ENCODE peak calls at places on chromosomes 5 and 9, in nine cellular contexts. X is NB4, D is cardiac muscle cell, F is neuronal stem cell, E is fibroblast of pulmonary artery, A is tibial artery, S is left ventricle myocardium inferior, P is fibroblast of lung, W is foreskin fibroblast. N is an unnamed sample.
A peak's percentile ranks its signal among the peaks of the same experiment; 100 is the strongest.

GRCh38 chr9:105282870-105283621 is 38.6 kb downstream of the SLC44A1 start:
- DNase-seq in X (no peak), D (no peak), F (no peak), E (no peak), A (no peak), S (no peak), P (no peak), W (no peak), N (no peak)

GRCh38 chr5:12320331-12320730 is 416.1 kb upstream of the CTNND2 start:
- DNase-seq in X (peak; percentile 2), D (no peak), F (no peak), E (no peak), A (no peak), S (no peak), P (no peak), W (no peak), N (no peak)

GRCh38 chr9:135456436-135457104 is 23.0 kb upstream of the PPP1R26 start:
- DNase-seq in X (no peak), D (no peak), F (no peak), E (no peak), A (no peak), S (no peak), P (no peak), W (no peak), N (no peak)

GRCh38 chr5:163705983-163706771 is 200.8 kb downstream of the MAT2B start:
- DNase-seq in X (no peak), D (peak; percentile 27), F (no peak), E (peak; percentile 53), A (no peak), S (no peak), P (peak; percentile 87), W (peak; percentile 26), N (peak; percentile 4)

GRCh38 chr9:114218264-114219120 is 63.2 kb downstream of the COL27A1 start:
- DNase-seq in X (no peak), D (no peak), F (no peak), E (no peak), A (no peak), S (no peak), P (no peak), W (peak; percentile 37), N (no peak)

GRCh38 chr5:9363026-9363793 is 182.7 kb downstream of the SEMA5A start:
- DNase-seq in X (no peak), D (no peak), F (no peak), E (peak; percentile 36), A (no peak), S (no peak), P (no peak), W (no peak), N (no peak)

GRCh38 chr5:134873494-134873893 is 677 bp upstream of the TXNDC15 start:
- DNase-seq in X (peak; percentile 12), D (no peak), F (no peak), E (no peak), A (no peak), S (no peak), P (no peak), W (no peak), N (no peak)

GRCh38 chr9:137899551-137900360 is 22.2 kb downstream of the CACNA1B start:
- DNase-seq in X (no peak), D (no peak), F (no peak), E (no peak), A (no peak), S (no peak), P (no peak), W (no peak), N (no peak)

GRCh38 chr5:77973253-77973609 is 197.1 kb upstream of the TBCA start:
- DNase-seq in X (no peak), D (peak; percentile 34), F (no peak), E (no peak), A (no peak), S (no peak), P (no peak), W (no peak), N (no peak)

GRCh38 chr9:136512651-136513066 is 29.8 kb upstream of the SEC16A start:
- DNase-seq in X (no peak), D (no peak), F (no peak), E (peak; percentile 39), A (no peak), S (peak; percentile 45), P (no peak), W (no peak), N (no peak)

GRCh38 chr9:135865531-135865930 is 41.8 kb downstream of the CAMSAP1 start:
- DNase-seq in X (no peak), D (no peak), F (no peak), E (no peak), A (no peak), S (no peak), P (no peak), W (peak; percentile 45), N (no peak)

GRCh38 chr9:114176601-114177295 is 21.4 kb downstream of the COL27A1 start:
- DNase-seq in X (peak; percentile 41), D (no peak), F (no peak), E (no peak), A (no peak), S (no peak), P (no peak), W (no peak), N (no peak)

GRCh38 chr5:167821096-167821590 is 470.3 kb upstream of the WWC1 start:
- DNase-seq in X (no peak), D (no peak), F (no peak), E (no peak), A (no peak), S (no peak), P (no peak), W (no peak), N (no peak)

GRCh38 chr9:136016221-136016881 is 55.2 kb upstream of the UBAC1 start:
- DNase-seq in X (no peak), D (no peak), F (no peak), E (no peak), A (peak; percentile 7), S (peak; percentile 11), P (no peak), W (no peak), N (no peak)

DNA sequence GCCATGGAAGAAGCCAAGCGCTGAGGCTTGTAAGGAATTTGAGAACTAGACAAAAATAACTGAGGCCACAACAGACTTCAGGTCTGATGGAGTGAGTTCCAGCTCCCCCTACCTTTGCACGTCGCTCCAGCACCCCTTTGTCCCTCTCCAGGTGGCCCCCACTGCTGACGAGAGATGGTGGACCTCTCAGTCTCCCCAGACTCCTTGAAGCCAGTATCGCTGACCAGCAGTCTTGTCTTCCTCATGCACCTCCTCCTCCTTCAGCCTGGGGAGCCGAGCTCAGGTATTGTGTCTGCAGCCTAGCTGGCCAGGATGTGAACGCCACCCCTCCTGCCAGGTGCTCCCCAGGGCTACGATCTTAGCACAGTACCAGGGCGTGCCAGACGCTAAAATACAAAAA is 5.2 kb downstream of the BTNL9 start:
- DNase-seq in X (peak; percentile 11), D (no peak), F (no peak), E (no peak), A (no peak), S (no peak), P (no peak), W (no peak), N (no peak)
- H3K4me3 ChIP-seq in X (no peak overlapping the region), D (no peak overlapping the region), F (no peak overlapping the region), E (no peak overlapping the region), A (no peak overlapping the region), S (peak overlapping the region; percentile 37), P (no peak overlapping the region), W (no peak overlapping the region), N (no peak overlapping the region)

GRCh38 chr9:133144142-133144886 is 19.4 kb downstream of the GBGT1 start:
- DNase-seq in X (peak; percentile 81), D (peak; percentile 84), F (peak; percentile 83), E (peak; percentile 58), A (peak; percentile 73), S (peak; percentile 56), P (peak; percentile 55), W (peak; percentile 71), N (no peak)

GRCh38 chr9:133142657-133143592 is 20.8 kb downstream of the GBGT1 start:
- DNase-seq in X (no peak), D (no peak), F (no peak), E (no peak), A (no peak), S (no peak), P (no peak), W (no peak), N (no peak)

GRCh38 chr9:133144887-133145466 is 18.7 kb downstream of the GBGT1 start:
- DNase-seq in X (no peak), D (no peak), F (no peak), E (no peak), A (no peak), S (no peak), P (peak; percentile 11), W (no peak), N (no peak)

GRCh38 chr9:133141833-133142594 is 21.0 kb upstream of the RALGDS start:
- DNase-seq in X (no peak), D (no peak), F (no peak), E (no peak), A (no peak), S (peak; percentile 79), P (no peak), W (no peak), N (no peak)

DNA sequence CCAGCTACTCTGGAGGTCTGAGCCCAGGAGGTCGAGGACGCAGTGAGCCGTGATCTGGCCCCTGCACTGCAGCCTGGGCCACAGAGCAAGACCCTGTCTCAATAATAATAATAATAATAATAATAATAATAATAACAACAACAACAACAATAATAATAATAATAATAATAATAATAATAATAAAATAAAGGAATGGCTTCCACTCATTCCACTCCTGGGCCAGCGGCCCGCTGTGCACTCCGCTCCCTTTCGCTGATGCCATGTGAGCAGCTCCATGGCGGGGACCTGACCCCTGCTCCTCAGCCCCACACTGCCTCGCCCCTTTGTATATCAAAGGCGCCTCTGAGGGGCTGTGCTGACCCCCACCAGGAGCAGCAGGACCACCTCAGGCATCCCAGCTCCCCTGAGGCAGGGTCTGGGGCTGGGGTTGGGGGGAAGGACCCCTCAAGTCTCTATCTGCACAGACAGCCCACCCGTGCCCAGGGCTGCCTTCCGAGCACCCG is 20.0 kb downstream of the GBGT1 start:
- DNase-seq in X (no peak), D (no peak), F (no peak), E (no peak), A (no peak), S (no peak), P (no peak), W (no peak), N (no peak)
- H3K4me3 ChIP-seq in X (no peak overlapping the region), D (no peak overlapping the region), F (peak overlapping the region; percentile 43), E (no peak overlapping the region), A (peak overlapping the region; percentile 34), S (peak overlapping the region; percentile 59), P (no peak overlapping the region), W (peak overlapping the region; percentile 30), N (no peak overlapping the region)

GRCh38 chr9:123238364-123238763 is 30.0 kb downstream of the STRBP start:
- DNase-seq in X (no peak), D (no peak), F (no peak), E (no peak), A (no peak), S (no peak), P (no peak), W (no peak), N (no peak)
- H3K4me3 ChIP-seq in X (no peak overlapping the region), D (no peak overlapping the region), F (no peak overlapping the region), E (no peak overlapping the region), A (no peak overlapping the region), S (no peak overlapping the region), P (no peak overlapping the region), W (no peak overlapping the region), N (no peak overlapping the region)

DNA sequence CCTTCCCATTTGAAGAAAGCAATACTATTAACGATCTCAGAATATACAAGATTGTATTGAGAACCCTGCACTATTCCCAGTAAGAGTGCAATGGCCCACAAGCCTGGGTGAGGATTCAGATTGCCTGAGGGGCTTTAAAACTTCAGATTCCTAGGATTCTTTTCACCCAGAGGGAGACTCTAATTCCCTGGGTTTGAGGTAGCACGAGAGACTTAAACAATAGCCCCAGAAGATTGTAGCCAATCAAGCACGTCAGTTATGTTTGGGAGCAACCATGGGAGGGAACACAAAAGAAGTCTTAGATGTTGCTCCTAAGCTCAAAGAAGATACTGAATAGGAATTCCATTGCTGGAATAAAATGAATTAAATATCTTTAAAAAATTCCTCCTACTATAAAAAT is 17.9 kb downstream of the MRPS27 start:
- DNase-seq in X (no peak), D (no peak), F (peak; percentile 57), E (no peak), A (no peak), S (no peak), P (no peak), W (no peak), N (no peak)
- H3K4me3 ChIP-seq in X (no peak overlapping the region), D (no peak overlapping the region), F (no peak overlapping the region), E (no peak overlapping the region), A (no peak overlapping the region), S (no peak overlapping the region), P (no peak overlapping the region), W (no peak overlapping the region), N (no peak overlapping the region)